ENCODE peak calls at places on chromosome 4, in eight cellular contexts. R is tibial nerve; Z is caudate nucleus; O is CD8-positive, alpha-beta memory T cell; T is CD8-positive, alpha-beta T cell; G is fibroblast of lung; A is pancreas; Y is mesenchymal stem cell. H is an unnamed sample.

GRCh38 chr4:122921971-122922876 is at the start of gene NUDT6:
- DNase-seq in R (peak), Z (peak), O (peak), T (peak), G (peak), A (peak), Y (peak), H (peak)

GRCh38 chr4:53644607-53645006 is 53.3 kb upstream of the LNX1 start:
- DNase-seq in R (no peak), Z (no peak), O (no peak), T (no peak), G (no peak), A (peak), Y (no peak), H (no peak)

GRCh38 chr4:168805341-168805740 is 204.7 kb downstream of the CBR4 start:
- DNase-seq in R (no peak), Z (no peak), O (no peak), T (no peak), G (peak), A (no peak), Y (peak), H (no peak)

GRCh38 chr4:2253160-2254084 is 8.5 kb downstream of the MXD4 start:
- DNase-seq in R (peak), Z (no peak), O (no peak), T (no peak), G (no peak), A (peak), Y (no peak), H (peak)

GRCh38 chr4:73704314-73705055 is 35.9 kb upstream of the CXCL8 start:
- DNase-seq in R (peak), Z (no peak), O (no peak), T (no peak), G (peak), A (no peak), Y (peak), H (no peak)

GRCh38 chr4:154854362-154854761 is 73.3 kb downstream of the RBM46 start:
- DNase-seq in R (no peak), Z (no peak), O (no peak), T (no peak), G (peak), A (no peak), Y (no peak), H (no peak)

GRCh38 chr4:52657630-52658501 is 1.2 kb downstream of the USP46 start:
- DNase-seq in R (peak), Z (peak), O (no peak), T (no peak), G (peak), A (no peak), Y (peak), H (no peak)

GRCh38 chr4:962231-963208 is 10.8 kb downstream of the DGKQ start:
- DNase-seq in R (no peak), Z (no peak), O (no peak), T (no peak), G (no peak), A (peak), Y (no peak), H (no peak)

GRCh38 chr4:147735413-147736301 is 3.8 kb downstream of the ARHGAP10 start:
- DNase-seq in R (no peak), Z (no peak), O (no peak), T (no peak), G (no peak), A (no peak), Y (peak), H (no peak)

GRCh38 chr4:139767168-139767567 is 101.5 kb downstream of the MGST2 start:
- DNase-seq in R (no peak), Z (no peak), O (no peak), T (no peak), G (no peak), A (no peak), Y (peak), H (no peak)

GRCh38 chr4:70734168-70734954 is 12.6 kb downstream of the RUFY3 start:
- DNase-seq in R (no peak), Z (no peak), O (peak), T (peak), G (peak), A (no peak), Y (peak), H (no peak)

GRCh38 chr4:3201718-3202702 is 46.9 kb upstream of the MSANTD1 start:
- DNase-seq in R (no peak), Z (no peak), O (peak), T (peak), G (peak), A (no peak), Y (peak), H (peak)

GRCh38 chr4:1459664-1460511 is 53.6 kb upstream of the NKX1-1 start:
- DNase-seq in R (no peak), Z (no peak), O (no peak), T (no peak), G (no peak), A (peak), Y (no peak), H (no peak)

GRCh38 chr4:9704551-9705332 is 76.7 kb upstream of the DRD5 start:
- DNase-seq in R (no peak), Z (no peak), O (no peak), T (no peak), G (no peak), A (no peak), Y (no peak), H (no peak)

DNA sequence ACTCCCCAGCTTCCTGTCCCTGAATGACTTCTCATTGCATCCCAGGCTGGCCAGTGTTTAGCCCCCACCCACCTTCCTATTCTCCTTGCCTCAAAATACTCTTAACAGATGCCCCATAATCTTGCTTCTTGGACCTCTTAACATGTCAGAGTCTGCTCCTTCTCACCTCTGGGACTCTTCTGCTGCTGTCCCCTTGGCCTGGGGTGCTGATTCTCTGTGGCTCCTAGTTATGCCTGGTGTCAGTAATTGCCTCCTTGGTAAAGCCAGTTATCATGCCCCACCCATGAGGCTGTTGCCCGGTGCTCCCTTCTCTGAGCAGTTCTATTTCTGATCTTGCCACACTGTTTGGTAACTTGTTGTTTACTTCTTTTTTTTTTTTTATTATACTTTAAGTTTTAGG is 256.8 kb downstream of the STIM2 start:
- DNase-seq in R (no peak), Z (no peak), O (no peak), T (no peak), G (no peak), A (no peak), Y (no peak), H (no peak)
- H3K27ac ChIP-seq in R (no peak), Z (no peak), O (no peak), T (no peak), G (no peak), A (no peak), Y (no peak), H (no peak)

DNA sequence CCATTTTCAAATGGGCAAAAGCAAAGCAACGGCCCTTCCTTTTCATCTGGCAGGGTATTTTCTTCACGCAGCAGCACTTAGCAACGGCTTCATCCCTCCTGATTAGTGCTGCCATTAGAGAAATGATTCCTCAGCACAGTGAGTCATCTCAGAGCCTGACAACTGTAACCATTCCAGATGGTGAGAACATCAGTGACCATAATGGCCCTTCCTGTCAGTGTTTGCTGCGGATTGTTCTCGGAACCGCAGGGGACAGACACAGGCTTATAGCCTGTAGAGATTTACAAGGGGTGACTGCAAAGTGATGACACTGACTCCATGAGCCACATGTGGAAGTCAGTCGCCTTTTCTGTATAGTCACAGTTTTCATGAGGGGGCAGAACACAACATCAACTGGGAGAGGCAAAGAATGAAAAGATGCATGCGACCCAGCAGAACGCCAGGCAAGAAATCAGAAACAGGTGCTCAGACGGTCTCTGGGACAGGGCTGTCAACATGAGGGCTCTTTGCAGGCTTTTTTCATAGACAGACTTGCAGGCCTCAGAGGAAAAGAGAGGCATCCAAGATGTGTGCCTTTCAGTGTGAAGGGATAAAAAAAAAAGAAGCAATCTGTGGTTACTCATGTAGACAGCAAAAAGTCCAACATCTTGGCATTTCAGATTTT is 69.9 kb upstream of the FBXW7 start:
- DNase-seq in R (no peak), Z (no peak), O (no peak), T (no peak), G (peak), A (no peak), Y (peak), H (no peak)
- H3K27ac ChIP-seq in R (no peak), Z (no peak), O (no peak), T (no peak), G (no peak), A (no peak), Y (no peak), H (no peak)

DNA sequence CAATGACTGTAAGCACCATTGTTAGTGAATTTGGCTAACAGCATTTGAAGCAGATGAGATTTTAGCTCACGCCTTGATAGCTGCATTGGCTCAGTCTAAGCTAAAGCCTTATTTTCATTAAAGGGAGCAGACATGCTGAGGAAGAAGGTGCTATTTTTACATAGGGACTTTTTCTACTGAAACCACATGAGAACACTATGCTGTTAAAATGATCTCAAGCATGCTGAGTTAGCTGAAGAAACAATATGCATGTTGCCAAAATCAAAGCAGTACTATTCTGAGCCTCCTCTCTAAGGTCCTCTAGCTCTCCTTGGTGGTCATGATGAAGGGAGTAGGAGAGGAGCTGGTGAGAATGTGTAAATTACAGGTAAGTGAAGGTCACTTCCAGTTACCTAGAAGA is 134.4 kb upstream of the JADE1 start:
- DNase-seq in R (no peak), Z (no peak), O (no peak), T (no peak), G (no peak), A (no peak), Y (no peak), H (no peak)
- H3K27ac ChIP-seq in R (no peak), Z (no peak), O (no peak), T (no peak), G (no peak), A (no peak), Y (no peak), H (no peak)

GRCh38 chr4:163536101-163536500 is 41.6 kb downstream of the TMA16 start:
- DNase-seq in R (no peak), Z (no peak), O (no peak), T (no peak), G (peak), A (no peak), Y (no peak), H (no peak)
- H3K27ac ChIP-seq in R (no peak), Z (no peak), O (no peak), T (no peak), G (no peak), A (no peak), Y (no peak), H (no peak)

DNA sequence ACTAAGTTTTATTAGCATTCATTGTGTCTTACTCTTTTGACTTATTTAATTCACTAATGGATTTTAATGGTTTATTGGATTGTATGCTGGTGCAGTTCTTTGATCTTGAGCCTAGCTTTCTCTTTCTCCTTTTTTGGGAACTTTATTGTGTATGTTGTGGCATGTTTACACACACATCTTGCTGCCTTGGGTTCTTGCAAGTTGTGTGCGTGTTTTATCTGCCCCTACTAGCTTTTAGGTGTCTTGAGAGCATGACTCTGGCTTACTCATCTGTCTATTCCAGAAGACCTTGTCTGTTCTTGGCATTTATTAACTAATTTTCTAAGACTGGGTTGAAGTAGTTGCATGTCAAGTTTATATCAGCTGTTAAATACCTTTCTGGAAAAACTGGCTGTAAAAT is 2.7 kb downstream of the TMEM165 start:
- DNase-seq in R (no peak), Z (no peak), O (no peak), T (no peak), G (peak), A (no peak), Y (peak), H (no peak)
- H3K27ac ChIP-seq in R (peak), Z (peak), O (peak), T (no peak), G (peak), A (peak), Y (peak), H (no peak)

GRCh38 chr4:98659741-98660507 is 1.5 kb upstream of the TSPAN5 start:
- DNase-seq in R (no peak), Z (no peak), O (no peak), T (no peak), G (no peak), A (no peak), Y (peak), H (no peak)

GRCh38 chr4:98663226-98664006 is 5.0 kb upstream of the TSPAN5 start:
- DNase-seq in R (no peak), Z (no peak), O (peak), T (peak), G (no peak), A (no peak), Y (no peak), H (peak)

GRCh38 chr4:98662619-98663225 is 4.3 kb upstream of the TSPAN5 start:
- DNase-seq in R (no peak), Z (no peak), O (peak), T (no peak), G (no peak), A (no peak), Y (no peak), H (peak)

GRCh38 chr4:98661356-98662054 is 3.1 kb upstream of the TSPAN5 start:
- DNase-seq in R (no peak), Z (no peak), O (no peak), T (no peak), G (peak), A (no peak), Y (peak), H (no peak)

DNA sequence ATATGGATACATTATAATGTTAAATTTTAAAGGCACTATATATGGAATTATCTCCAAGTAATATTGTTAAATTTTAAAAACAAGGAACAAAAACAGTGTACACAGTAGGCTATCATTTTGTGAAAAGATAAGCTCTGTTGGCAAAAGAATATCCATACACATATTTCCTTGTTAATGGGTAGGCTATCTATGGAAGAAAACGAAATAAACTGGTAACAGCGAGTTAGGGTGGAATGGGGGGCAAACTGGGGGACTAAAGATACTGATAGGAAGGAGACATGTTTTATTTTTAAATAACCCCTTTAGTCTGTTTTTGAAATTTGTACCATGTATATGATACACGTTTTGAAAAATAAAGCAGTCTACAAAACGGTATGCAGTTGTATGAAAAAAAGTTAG is 3.6 kb upstream of the TSPAN5 start:
- DNase-seq in R (no peak), Z (no peak), O (no peak), T (no peak), G (no peak), A (no peak), Y (no peak), H (no peak)
- H3K27ac ChIP-seq in R (no peak), Z (no peak), O (no peak), T (no peak), G (no peak), A (no peak), Y (no peak), H (peak)

DNA sequence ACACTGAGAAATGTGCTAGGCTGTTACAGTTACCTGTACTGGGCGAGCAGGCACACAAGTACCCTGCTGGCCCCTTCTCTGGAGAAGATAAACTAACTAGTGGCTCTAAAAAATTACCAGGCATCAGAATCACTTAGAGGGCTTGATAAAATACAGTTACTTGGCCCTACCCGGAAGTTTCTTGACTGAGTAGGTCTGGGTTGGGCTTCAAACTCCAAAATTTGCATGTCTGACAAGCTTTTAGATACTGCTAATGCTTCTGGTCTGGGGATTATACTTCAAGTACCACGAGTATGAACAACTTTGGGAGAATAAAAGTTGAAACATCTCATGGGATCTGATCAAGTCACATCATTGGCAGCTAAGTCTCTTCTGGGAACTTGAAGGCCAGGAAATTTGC is 30.8 kb downstream of the CEP135 start:
- DNase-seq in R (no peak), Z (no peak), O (no peak), T (no peak), G (no peak), A (no peak), Y (no peak), H (no peak)
- H3K27ac ChIP-seq in R (no peak), Z (no peak), O (no peak), T (no peak), G (no peak), A (no peak), Y (no peak), H (no peak)

GRCh38 chr4:38209654-38210053 is 249.5 kb downstream of the PTTG2 start:
- DNase-seq in R (no peak), Z (no peak), O (no peak), T (no peak), G (no peak), A (no peak), Y (no peak), H (no peak)

GRCh38 chr4:38207110-38207457 is 246.9 kb downstream of the PTTG2 start:
- DNase-seq in R (no peak), Z (no peak), O (no peak), T (no peak), G (no peak), A (no peak), Y (no peak), H (no peak)

DNA sequence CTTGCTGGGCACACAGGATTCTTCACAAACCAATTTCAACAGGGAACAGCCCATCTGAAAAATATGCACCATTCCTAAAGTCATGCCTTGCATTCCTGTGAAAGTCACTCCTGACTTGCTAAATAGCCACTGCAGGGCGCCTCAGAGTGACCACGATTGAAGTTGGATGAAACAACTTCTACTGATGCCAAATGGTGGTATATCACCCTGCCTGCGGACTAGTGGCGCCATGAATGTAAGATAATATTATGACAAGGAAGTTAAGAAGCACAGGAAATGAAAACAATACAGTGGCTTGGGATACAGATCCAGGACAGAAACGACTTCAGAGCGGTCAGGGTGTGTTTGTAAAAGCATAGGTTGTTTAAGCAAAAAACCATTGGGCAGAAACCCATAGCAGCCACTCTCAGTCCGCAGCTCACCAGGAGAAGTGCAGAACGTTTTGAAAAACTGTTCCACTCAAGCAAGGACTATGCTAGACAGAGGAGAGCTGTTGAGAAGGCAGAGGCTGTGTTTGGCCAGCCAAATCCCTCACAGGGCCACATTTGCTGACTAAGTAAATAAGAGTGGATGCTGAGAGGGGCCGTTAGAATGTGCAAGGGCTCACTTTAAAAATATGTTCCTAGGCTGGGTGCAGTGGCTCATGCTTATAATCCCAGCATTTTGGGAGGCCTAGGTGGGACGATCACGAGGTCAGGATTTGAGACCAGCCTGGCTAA is 250.4 kb downstream of the PTTG2 start:
- DNase-seq in R (no peak), Z (no peak), O (no peak), T (no peak), G (no peak), A (no peak), Y (no peak), H (no peak)
- H3K27ac ChIP-seq in R (no peak), Z (no peak), O (no peak), T (no peak), G (no peak), A (no peak), Y (no peak), H (no peak)

GRCh38 chr4:150244600-150244999 is 166.4 kb downstream of the DCLK2 start:
- DNase-seq in R (no peak), Z (no peak), O (no peak), T (no peak), G (peak), A (no peak), Y (peak), H (no peak)
- H3K27ac ChIP-seq in R (no peak), Z (no peak), O (no peak), T (no peak), G (no peak), A (no peak), Y (peak), H (no peak)

GRCh38 chr4:162853788-162854187 is 312.9 kb downstream of the NAF1 start:
- DNase-seq in R (no peak), Z (no peak), O (no peak), T (no peak), G (no peak), A (no peak), Y (no peak), H (no peak)
- H3K27ac ChIP-seq in R (no peak), Z (peak), O (no peak), T (no peak), G (no peak), A (no peak), Y (no peak), H (no peak)